ENCODE peak calls at places on chromosomes 4 and X, in nine cellular contexts. Y, G, N, H, O, Q, L, I and F are unnamed samples.

GRCh38 chr4:3128976-3129375 is 54.5 kb downstream of the HTT start:
- DNase-seq in N (no peak), O (no peak), I (peak; percentile 59), L (no peak), G (no peak), H (no peak), Y (peak; percentile 58), Q (no peak), F (no peak)

GRCh38 chr4:54100607-54101189 is 735 bp downstream of the GSX2 start:
- DNase-seq in Q (no peak), G (peak; percentile 13), N (peak; percentile 35), H (no peak), O (no peak), I (peak; percentile 50), Y (no peak), L (no peak), F (no peak)

GRCh38 chr4:174398728-174399127 is 115.0 kb downstream of the CEP44 start:
- DNase-seq in Y (peak; percentile 92), G (no peak), H (no peak), O (no peak), I (peak; percentile 78), L (no peak), Q (no peak), N (no peak), F (no peak)

GRCh38 chrX:74065831-74066390 is 238.1 kb upstream of the ZCCHC13 start:
- DNase-seq in L (no peak), Q (no peak), Y (no peak), N (no peak), H (no peak), I (no peak), G (no peak), O (no peak), F (no peak)

GRCh38 chrX:12771445-12772069 is 19.7 kb upstream of the PRPS2 start:
- DNase-seq in O (peak; percentile 69), N (peak; percentile 64), G (peak; percentile 39), I (peak; percentile 57), L (peak; percentile 52), Q (peak; percentile 22), H (peak; percentile 56), Y (peak; percentile 69), F (peak; percentile 15)

GRCh38 chr4:41594439-41594838 is 56.5 kb downstream of the LIMCH1 start:
- DNase-seq in L (no peak), N (no peak), G (peak; percentile 36), Q (peak; percentile 57), H (no peak), I (no peak), Y (no peak), O (no peak), F (no peak)

GRCh38 chr4:134601706-134602105 is 400.1 kb upstream of the PABPC4L start:
- DNase-seq in Y (no peak), L (no peak), Q (no peak), N (no peak), H (no peak), G (no peak), I (no peak), O (no peak), F (no peak)

GRCh38 chr4:73387552-73387951 is 16.5 kb upstream of the ALB start:
- DNase-seq in G (no peak), N (no peak), H (no peak), I (no peak), Q (no peak), L (no peak), Y (no peak), O (no peak), F (no peak)

GRCh38 chr4:182584016-182584415 is 333.2 kb downstream of the DCTD start:
- DNase-seq in H (no peak), Q (no peak), I (no peak), O (no peak), L (no peak), N (no peak), Y (no peak), G (no peak), F (no peak)